ENCODE peak calls at places on chromosomes 2 and 18, in ten cellular contexts. Y is stomach; N is CD8-positive, alpha-beta T cell; V is activated CD4-positive, alpha-beta memory T cell treated with anti-CD3 and anti-CD28 coated beads for 36 hours; W is NCI-H526 treated with DMSO at 0.1 percent for 48 hours; X is left cardiac atrium; M is Caki2; Q is lower leg skin; P is T-helper 9 cell; Z is H54. G is an unnamed sample.

GRCh38 chr2:233059797-233060499 is at the start of gene INPP5D:
- DNase-seq in Z (no peak), V (peak), N (peak), Q (peak), P (peak), X (peak), W (no peak), Y (peak), M (no peak), G (no peak)

GRCh38 chr2:50388324-50388723 is 643.6 kb downstream of the NRXN1 start:
- DNase-seq in M (no peak), W (no peak), Y (no peak), Q (no peak), N (no peak), V (no peak), X (no peak), Z (no peak), P (no peak), G (no peak)

GRCh38 chr2:27966466-27966865 is 75.9 kb downstream of the BABAM2 start:
- DNase-seq in V (no peak), Y (no peak), Q (no peak), N (no peak), W (no peak), Z (no peak), M (no peak), P (no peak), X (no peak), G (no peak)

GRCh38 chr2:123209185-123209584 is 815.9 kb upstream of the CNTNAP5 start:
- DNase-seq in W (no peak), Y (no peak), V (no peak), Z (no peak), M (no peak), N (no peak), P (no peak), X (no peak), Q (no peak), G (no peak)

GRCh38 chr18:23069481-23069880 is 65.8 kb upstream of the CABLES1 start:
- DNase-seq in Q (no peak), W (no peak), P (peak), Y (no peak), N (peak), M (no peak), Z (no peak), X (no peak), V (peak), G (no peak)

GRCh38 chr18:60493066-60493465 is 120.5 kb upstream of the MC4R start:
- DNase-seq in N (no peak), V (no peak), P (no peak), Z (no peak), X (no peak), Y (no peak), W (no peak), Q (no peak), M (no peak), G (no peak)

GRCh38 chr2:218962859-218963492 is 3.5 kb downstream of the CDK5R2 start:
- DNase-seq in Q (peak), W (peak), P (peak), N (peak), V (peak), Z (peak), Y (peak), M (peak), X (peak), G (no peak)

GRCh38 chr2:16012626-16013501 is 72.5 kb downstream of the MYCN start:
- DNase-seq in M (no peak), V (no peak), Z (no peak), P (no peak), Y (peak), N (no peak), W (peak), Q (no peak), X (no peak), G (no peak)

GRCh38 chr2:186422226-186422625 is 63.8 kb upstream of the ZC3H15 start:
- DNase-seq in P (no peak), Q (peak), M (no peak), Z (peak), V (no peak), Y (no peak), X (peak), N (no peak), W (no peak), G (no peak)

GRCh38 chr2:18825856-18826255 is 236.5 kb upstream of the NT5C1B start:
- DNase-seq in Q (no peak), M (no peak), P (no peak), W (no peak), Z (no peak), X (no peak), Y (no peak), V (no peak), N (no peak), G (no peak)

GRCh38 chr2:122167561-122167960 is 412.1 kb downstream of the TSN start:
- DNase-seq in Z (no peak), N (no peak), W (no peak), X (no peak), Y (no peak), Q (no peak), P (no peak), M (peak), V (no peak), G (no peak)

GRCh38 chr2:236369606-236370005 is 105.4 kb upstream of the ASB18 start:
- DNase-seq in Y (peak), Q (peak), Z (no peak), X (no peak), P (no peak), M (no peak), W (no peak), N (no peak), V (no peak), G (no peak)

GRCh38 chr2:9975328-9975727 is 23.8 kb downstream of the GRHL1 start:
- DNase-seq in P (no peak), W (no peak), V (no peak), N (no peak), Y (peak), Z (no peak), X (no peak), Q (no peak), M (peak), G (no peak)

GRCh38 chr2:42908538-42909200 is 116.3 kb upstream of the HAAO start:
- DNase-seq in V (no peak), M (no peak), P (no peak), Z (no peak), Q (peak), W (no peak), N (no peak), X (no peak), Y (no peak), G (no peak)

GRCh38 chr2:1472350-1472749 is 59.1 kb downstream of the TPO start:
- DNase-seq in P (no peak), Z (no peak), X (no peak), V (no peak), W (no peak), Y (no peak), Q (no peak), M (no peak), N (no peak), G (no peak)

GRCh38 chr2:9812945-9813311 is 30.3 kb upstream of the TAF1B start:
- DNase-seq in V (no peak), P (no peak), Z (no peak), W (no peak), M (no peak), N (no peak), Q (no peak), Y (no peak), X (no peak), G (no peak)

G was measured in GM12878.